ENCODE peak calls at places on chromosomes 2 and 18, in seven cellular contexts. C is Caco-2; T is stimulated activated CD4-positive, alpha-beta T cell treated with anti-CD3 and anti-CD28 coated beads, Interleukin-2, amount 100 ng/mL, for 48 hours; L is spleen; M is HEK293T; O is upper lobe of right lung; W is memory B cell. B is an unnamed sample.
A peak's percentile ranks its signal among the peaks of the same experiment; 100 is the strongest.

GRCh38 chr18:78912862-78913261 is 66.8 kb upstream of the SALL3 start:
- DNase-seq in C (no peak), T (no peak), L (peak; percentile 52), M (no peak), O (peak; percentile 54), W (no peak), B (no peak)

GRCh38 chr2:12883911-12884310 is 167.2 kb downstream of the TRIB2 start:
- DNase-seq in C (no peak), T (no peak), L (no peak), M (no peak), O (no peak), W (no peak), B (peak; percentile 30)

GRCh38 chr2:36561223-36561944 is 36.6 kb downstream of the FEZ2 start:
- DNase-seq in C (no peak), T (no peak), L (no peak), M (no peak), O (no peak), W (no peak), B (peak; percentile 88)

GRCh38 chr18:32730620-32731021 is 42.2 kb downstream of the KLHL14 start:
- DNase-seq in C (no peak), T (no peak), L (no peak), M (no peak), O (no peak), W (no peak), B (peak; percentile 32)

GRCh38 chr2:190698895-190699294 is 50.0 kb downstream of the NAB1 start:
- DNase-seq in C (peak; percentile 17), T (no peak), L (no peak), M (no peak), O (no peak), W (no peak), B (peak; percentile 37)

GRCh38 chr18:286515-287310 is 18.9 kb upstream of the THOC1 start:
- DNase-seq in C (peak; percentile 12), T (no peak), L (no peak), M (no peak), O (no peak), W (no peak), B (peak; percentile 66)

GRCh38 chr18:32552421-32553030 is 81.8 kb upstream of the GAREM1 start:
- DNase-seq in C (peak; percentile 46), T (peak; percentile 58), L (no peak), M (peak; percentile 85), O (no peak), W (peak; percentile 37), B (peak; percentile 90)

GRCh38 chr2:128585706-128586105 is 267.0 kb upstream of the HS6ST1 start:
- DNase-seq in C (no peak), T (no peak), L (no peak), M (no peak), O (no peak), W (no peak), B (peak; percentile 81)

GRCh38 chr18:48826806-48827205 is 124.0 kb downstream of the SMAD7 start:
- DNase-seq in C (no peak), T (no peak), L (peak; percentile 58), M (no peak), O (peak; percentile 45), W (no peak), B (no peak)

GRCh38 chr18:57931038-57931437 is 113.0 kb upstream of the NEDD4L start:
- DNase-seq in C (no peak), T (no peak), L (no peak), M (no peak), O (no peak), W (no peak), B (peak; percentile 20)

GRCh38 chr2:118123561-118124232 is 35.4 kb downstream of the INSIG2 start:
- DNase-seq in C (no peak), T (no peak), L (no peak), M (no peak), O (no peak), W (no peak), B (peak; percentile 76)

GRCh38 chr2:163553601-163554000 is 182.2 kb downstream of the FIGN start:
- DNase-seq in C (no peak), T (no peak), L (no peak), M (no peak), O (no peak), W (no peak), B (peak; percentile 58)

GRCh38 chr2:117918608-117919007 is 95.3 kb downstream of the CCDC93 start:
- DNase-seq in C (no peak), T (no peak), L (no peak), M (no peak), O (no peak), W (no peak), B (no peak)

GRCh38 chr18:3449702-3450357 is at the start of gene TGIF1:
- DNase-seq in C (peak; percentile 88), T (peak; percentile 23), L (peak; percentile 93), M (peak; percentile 37), O (peak; percentile 93), W (peak; percentile 75), B (peak; percentile 81)

GRCh38 chr2:237096201-237096600 is 10.5 kb downstream of the COPS8 start:
- DNase-seq in C (no peak), T (no peak), L (no peak), M (no peak), O (no peak), W (no peak), B (no peak)

GRCh38 chr18:47585136-47585535 is 333.7 kb upstream of the SKOR2 start:
- DNase-seq in C (no peak), T (no peak), L (no peak), M (no peak), O (no peak), W (no peak), B (no peak)

GRCh38 chr18:22385718-22386117 is 32.0 kb downstream of the CTAGE1 start:
- DNase-seq in C (no peak), T (no peak), L (no peak), M (no peak), O (no peak), W (no peak), B (peak; percentile 72)

GRCh38 chr18:61955644-61956043 is 62.8 kb upstream of the RNF152 start:
- DNase-seq in C (no peak), T (no peak), L (no peak), M (no peak), O (no peak), W (no peak), B (no peak)

GRCh38 chr2:134227666-134228065 is 26.2 kb upstream of the MGAT5 start:
- DNase-seq in C (no peak), T (no peak), L (no peak), M (no peak), O (no peak), W (no peak), B (no peak)

GRCh38 chr18:2442726-2443275 is 128.5 kb downstream of the METTL4 start:
- DNase-seq in C (no peak), T (no peak), L (no peak), M (no peak), O (no peak), W (no peak), B (peak; percentile 72)

B was measured in choroid plexus epithelial cell.